ENCODE peak calls at places on chromosomes 2 and 18, in nine cellular contexts. One of them, this sample, is unnamed.
A peak's percentile ranks its signal among the peaks of the same experiment; 100 is the strongest.

GRCh38 chr18:57440331-57441101 is 5.3 kb downstream of the ONECUT2 start:
- DNase-seq in endothelial cell: peak; percentile 41
- DNase-seq in cardiac muscle cell: no peak
- DNase-seq in heart left ventricle: no peak
- DNase-seq in omental fat pad: no peak
- DNase-seq in prostate gland: no peak
- DNase-seq in brain microvascular endothelial cell: no peak
- DNase-seq in heart right ventricle: no peak
- DNase-seq in cardiac fibroblast: no peak
- DNase-seq in this sample: peak; percentile 66

GRCh38 chr2:85435220-85435958 is 16.9 kb downstream of the SH2D6 start:
- DNase-seq in endothelial cell: no peak
- DNase-seq in cardiac muscle cell: no peak
- DNase-seq in heart left ventricle: no peak
- DNase-seq in omental fat pad: no peak
- DNase-seq in prostate gland: no peak
- DNase-seq in brain microvascular endothelial cell: no peak
- DNase-seq in heart right ventricle: no peak
- DNase-seq in cardiac fibroblast: no peak
- DNase-seq in this sample: no peak

GRCh38 chr2:18752022-18752493 is 162.7 kb upstream of the NT5C1B start:
- DNase-seq in endothelial cell: no peak
- DNase-seq in cardiac muscle cell: no peak
- DNase-seq in heart left ventricle: no peak
- DNase-seq in omental fat pad: no peak
- DNase-seq in prostate gland: no peak
- DNase-seq in brain microvascular endothelial cell: no peak
- DNase-seq in heart right ventricle: no peak
- DNase-seq in cardiac fibroblast: peak; percentile 47
- DNase-seq in this sample: no peak

GRCh38 chr2:165122521-165122920 is 81.3 kb downstream of the SCN3A start:
- DNase-seq in endothelial cell: no peak
- DNase-seq in cardiac muscle cell: no peak
- DNase-seq in heart left ventricle: no peak
- DNase-seq in omental fat pad: no peak
- DNase-seq in prostate gland: no peak
- DNase-seq in brain microvascular endothelial cell: no peak
- DNase-seq in heart right ventricle: no peak
- DNase-seq in cardiac fibroblast: no peak
- DNase-seq in this sample: no peak

GRCh38 chr2:98870516-98871158 is 65.4 kb downstream of the CRACDL start:
- DNase-seq in endothelial cell: no peak
- DNase-seq in cardiac muscle cell: no peak
- DNase-seq in heart left ventricle: no peak
- DNase-seq in omental fat pad: no peak
- DNase-seq in prostate gland: no peak
- DNase-seq in brain microvascular endothelial cell: no peak
- DNase-seq in heart right ventricle: no peak
- DNase-seq in cardiac fibroblast: no peak
- DNase-seq in this sample: no peak

GRCh38 chr18:79373736-79374135 is 22.0 kb upstream of the NFATC1 start:
- DNase-seq in endothelial cell: no peak
- DNase-seq in cardiac muscle cell: no peak
- DNase-seq in heart left ventricle: no peak
- DNase-seq in omental fat pad: no peak
- DNase-seq in prostate gland: no peak
- DNase-seq in brain microvascular endothelial cell: no peak
- DNase-seq in heart right ventricle: no peak
- DNase-seq in cardiac fibroblast: no peak
- DNase-seq in this sample: no peak

GRCh38 chr2:16671760-16672159 is 6.1 kb upstream of the CYRIA start:
- DNase-seq in endothelial cell: no peak
- DNase-seq in cardiac muscle cell: no peak
- DNase-seq in heart left ventricle: no peak
- DNase-seq in omental fat pad: no peak
- DNase-seq in prostate gland: no peak
- DNase-seq in brain microvascular endothelial cell: peak; percentile 33
- DNase-seq in heart right ventricle: no peak
- DNase-seq in cardiac fibroblast: peak; percentile 61
- DNase-seq in this sample: peak; percentile 45

GRCh38 chr2:128347701-128348504 is 29.2 kb upstream of the HS6ST1 start:
- DNase-seq in endothelial cell: no peak
- DNase-seq in cardiac muscle cell: no peak
- DNase-seq in heart left ventricle: peak; percentile 73
- DNase-seq in omental fat pad: no peak
- DNase-seq in prostate gland: peak; percentile 75
- DNase-seq in brain microvascular endothelial cell: no peak
- DNase-seq in heart right ventricle: peak; percentile 77
- DNase-seq in cardiac fibroblast: peak; percentile 49
- DNase-seq in this sample: no peak

GRCh38 chr2:142082363-142082762 is 48.5 kb downstream of the LRP1B start:
- DNase-seq in endothelial cell: no peak
- DNase-seq in cardiac muscle cell: no peak
- DNase-seq in heart left ventricle: no peak
- DNase-seq in omental fat pad: no peak
- DNase-seq in prostate gland: no peak
- DNase-seq in brain microvascular endothelial cell: no peak
- DNase-seq in heart right ventricle: no peak
- DNase-seq in cardiac fibroblast: no peak
- DNase-seq in this sample: no peak

GRCh38 chr2:51219468-51219867 is 187.5 kb upstream of the NRXN1 start:
- DNase-seq in endothelial cell: no peak
- DNase-seq in cardiac muscle cell: no peak
- DNase-seq in heart left ventricle: no peak
- DNase-seq in omental fat pad: no peak
- DNase-seq in prostate gland: no peak
- DNase-seq in brain microvascular endothelial cell: peak; percentile 81
- DNase-seq in heart right ventricle: no peak
- DNase-seq in cardiac fibroblast: peak; percentile 76
- DNase-seq in this sample: no peak

GRCh38 chr18:79396431-79397287 is 929 bp downstream of the NFATC1 start:
- DNase-seq in endothelial cell: peak; percentile 57
- DNase-seq in cardiac muscle cell: peak; percentile 71
- DNase-seq in heart left ventricle: peak; percentile 76
- DNase-seq in omental fat pad: no peak
- DNase-seq in prostate gland: peak; percentile 58
- DNase-seq in brain microvascular endothelial cell: no peak
- DNase-seq in heart right ventricle: peak; percentile 74
- DNase-seq in cardiac fibroblast: peak; percentile 52
- DNase-seq in this sample: peak; percentile 50

GRCh38 chr2:192159215-192159614 is 35.5 kb downstream of the TMEFF2 start:
- DNase-seq in endothelial cell: no peak
- DNase-seq in cardiac muscle cell: no peak
- DNase-seq in heart left ventricle: no peak
- DNase-seq in omental fat pad: no peak
- DNase-seq in prostate gland: no peak
- DNase-seq in brain microvascular endothelial cell: no peak
- DNase-seq in heart right ventricle: no peak
- DNase-seq in cardiac fibroblast: peak; percentile 9
- DNase-seq in this sample: no peak

GRCh38 chr2:222752731-222753130 is 81.3 kb downstream of the MOGAT1 start:
- DNase-seq in endothelial cell: no peak
- DNase-seq in cardiac muscle cell: peak; percentile 24
- DNase-seq in heart left ventricle: no peak
- DNase-seq in omental fat pad: no peak
- DNase-seq in prostate gland: no peak
- DNase-seq in brain microvascular endothelial cell: no peak
- DNase-seq in heart right ventricle: no peak
- DNase-seq in cardiac fibroblast: no peak
- DNase-seq in this sample: no peak

GRCh38 chr2:241950878-241951331 is 81.4 kb downstream of the RTP5 start:
- DNase-seq in endothelial cell: peak; percentile 85
- DNase-seq in cardiac muscle cell: peak; percentile 85
- DNase-seq in heart left ventricle: peak; percentile 66
- DNase-seq in omental fat pad: peak; percentile 63
- DNase-seq in prostate gland: peak; percentile 63
- DNase-seq in brain microvascular endothelial cell: peak; percentile 65
- DNase-seq in heart right ventricle: peak; percentile 76
- DNase-seq in cardiac fibroblast: peak; percentile 71
- DNase-seq in this sample: peak; percentile 83

GRCh38 chr2:3169106-3169870 is 208.3 kb downstream of the EIPR1 start:
- DNase-seq in endothelial cell: no peak
- DNase-seq in cardiac muscle cell: no peak
- DNase-seq in heart left ventricle: no peak
- DNase-seq in omental fat pad: no peak
- DNase-seq in prostate gland: no peak
- DNase-seq in brain microvascular endothelial cell: peak; percentile 51
- DNase-seq in heart right ventricle: no peak
- DNase-seq in cardiac fibroblast: peak; percentile 65
- DNase-seq in this sample: no peak
- TF ChIP-seq CTCF in endothelial cell: no peak
- TF ChIP-seq CTCF in cardiac muscle cell: no peak
- TF ChIP-seq CTCF in heart left ventricle: no peak
- TF ChIP-seq CTCF in omental fat pad: no peak
- TF ChIP-seq CTCF in prostate gland: no peak
- TF ChIP-seq CTCF in brain microvascular endothelial cell: no peak
- TF ChIP-seq CTCF in heart right ventricle: no peak
- TF ChIP-seq CTCF in cardiac fibroblast: no peak
- TF ChIP-seq CTCF in this sample: no peak

DNA sequence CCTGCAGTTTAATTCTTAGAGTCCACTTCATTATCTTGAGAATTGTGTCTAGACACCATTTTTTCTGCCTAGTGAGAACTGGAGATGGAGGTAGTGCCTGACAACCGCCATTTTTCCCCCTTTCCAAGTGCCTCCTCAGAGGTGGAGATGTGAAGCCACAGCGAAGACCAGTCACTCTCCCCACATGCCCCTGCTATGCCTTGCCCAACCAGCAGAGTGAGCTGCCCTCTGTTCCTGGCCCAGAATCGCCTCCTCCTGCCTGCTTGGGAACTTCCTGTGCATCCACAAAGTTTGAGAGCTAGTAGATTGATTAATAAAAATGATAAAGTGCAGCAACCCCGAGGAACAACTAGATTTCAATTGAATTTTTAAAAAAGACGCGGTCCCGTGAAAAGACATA is 123.3 kb downstream of the CLIP4 start:
- DNase-seq in endothelial cell: peak; percentile 63
- DNase-seq in cardiac muscle cell: peak; percentile 39
- DNase-seq in heart left ventricle: no peak
- DNase-seq in omental fat pad: no peak
- DNase-seq in prostate gland: no peak
- DNase-seq in brain microvascular endothelial cell: peak; percentile 34
- DNase-seq in heart right ventricle: no peak
- DNase-seq in cardiac fibroblast: peak; percentile 55
- DNase-seq in this sample: peak; percentile 69
- TF ChIP-seq CTCF in endothelial cell: peak; percentile 70
- TF ChIP-seq CTCF in cardiac muscle cell: peak; percentile 69
- TF ChIP-seq CTCF in heart left ventricle: peak; percentile 33
- TF ChIP-seq CTCF in omental fat pad: no peak
- TF ChIP-seq CTCF in prostate gland: peak; percentile 29
- TF ChIP-seq CTCF in brain microvascular endothelial cell: peak; percentile 82
- TF ChIP-seq CTCF in heart right ventricle: peak; percentile 40
- TF ChIP-seq CTCF in cardiac fibroblast: peak; percentile 97
- TF ChIP-seq CTCF in this sample: peak; percentile 63

DNA sequence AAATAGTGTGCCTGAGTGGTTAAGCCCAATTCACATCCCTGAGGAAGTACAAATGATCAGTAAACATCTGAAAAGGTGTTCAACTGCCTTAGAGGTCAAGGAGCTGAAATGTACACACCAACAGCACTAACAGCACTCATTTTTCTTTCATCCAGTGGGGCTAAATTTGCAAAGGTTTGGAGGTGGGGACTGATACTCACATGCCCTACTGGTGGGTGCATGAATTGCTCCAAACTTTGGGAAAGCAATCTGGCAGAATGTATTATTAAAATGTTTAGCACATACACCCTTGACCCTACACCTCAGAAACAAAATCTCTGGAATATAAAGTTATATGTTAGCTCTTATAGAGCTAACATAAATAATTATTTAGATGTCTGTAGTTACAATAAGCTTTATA is 19.0 kb upstream of the FAM178B start:
- DNase-seq in endothelial cell: peak; percentile 15
- DNase-seq in cardiac muscle cell: no peak
- DNase-seq in heart left ventricle: no peak
- DNase-seq in omental fat pad: no peak
- DNase-seq in prostate gland: no peak
- DNase-seq in brain microvascular endothelial cell: no peak
- DNase-seq in heart right ventricle: no peak
- DNase-seq in cardiac fibroblast: no peak
- DNase-seq in this sample: peak; percentile 20
- TF ChIP-seq CTCF in endothelial cell: peak; percentile 73
- TF ChIP-seq CTCF in cardiac muscle cell: peak; percentile 48
- TF ChIP-seq CTCF in heart left ventricle: no peak
- TF ChIP-seq CTCF in omental fat pad: no peak
- TF ChIP-seq CTCF in prostate gland: no peak
- TF ChIP-seq CTCF in brain microvascular endothelial cell: peak; percentile 60
- TF ChIP-seq CTCF in heart right ventricle: no peak
- TF ChIP-seq CTCF in cardiac fibroblast: peak; percentile 47
- TF ChIP-seq CTCF in this sample: peak; percentile 26

DNA sequence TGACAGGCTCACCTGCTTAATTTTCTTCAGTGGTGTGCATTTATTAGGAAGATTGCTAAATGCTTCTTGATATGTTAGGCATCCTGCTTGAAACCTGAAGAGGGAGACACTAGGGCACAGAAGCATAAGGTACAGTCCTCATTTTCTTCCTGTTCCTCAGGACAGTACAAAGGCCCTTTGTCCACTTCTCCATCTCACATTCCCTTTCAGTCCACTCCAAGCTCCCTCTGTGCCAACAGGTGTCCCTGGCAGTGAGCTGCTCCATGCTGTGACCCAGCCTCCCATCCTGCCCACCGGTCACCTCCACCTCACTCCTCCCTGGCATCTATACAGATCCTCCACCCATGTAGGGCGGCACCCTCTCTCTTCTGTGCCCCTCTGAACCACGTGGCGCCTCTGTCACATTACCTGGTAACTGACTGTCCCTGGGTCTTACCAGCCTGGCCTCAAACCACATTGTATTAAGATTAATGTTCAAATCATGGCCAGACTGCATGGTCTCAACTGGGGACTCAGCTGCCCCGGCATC is 162.8 kb downstream of the VAPA start:
- DNase-seq in endothelial cell: no peak
- DNase-seq in cardiac muscle cell: no peak
- DNase-seq in heart left ventricle: no peak
- DNase-seq in omental fat pad: no peak
- DNase-seq in prostate gland: no peak
- DNase-seq in brain microvascular endothelial cell: no peak
- DNase-seq in heart right ventricle: no peak
- DNase-seq in cardiac fibroblast: no peak
- DNase-seq in this sample: peak; percentile 39
- TF ChIP-seq CTCF in endothelial cell: no peak
- TF ChIP-seq CTCF in cardiac muscle cell: no peak
- TF ChIP-seq CTCF in heart left ventricle: no peak
- TF ChIP-seq CTCF in omental fat pad: no peak
- TF ChIP-seq CTCF in prostate gland: no peak
- TF ChIP-seq CTCF in brain microvascular endothelial cell: peak; percentile 10
- TF ChIP-seq CTCF in heart right ventricle: no peak
- TF ChIP-seq CTCF in cardiac fibroblast: no peak
- TF ChIP-seq CTCF in this sample: no peak

DNA sequence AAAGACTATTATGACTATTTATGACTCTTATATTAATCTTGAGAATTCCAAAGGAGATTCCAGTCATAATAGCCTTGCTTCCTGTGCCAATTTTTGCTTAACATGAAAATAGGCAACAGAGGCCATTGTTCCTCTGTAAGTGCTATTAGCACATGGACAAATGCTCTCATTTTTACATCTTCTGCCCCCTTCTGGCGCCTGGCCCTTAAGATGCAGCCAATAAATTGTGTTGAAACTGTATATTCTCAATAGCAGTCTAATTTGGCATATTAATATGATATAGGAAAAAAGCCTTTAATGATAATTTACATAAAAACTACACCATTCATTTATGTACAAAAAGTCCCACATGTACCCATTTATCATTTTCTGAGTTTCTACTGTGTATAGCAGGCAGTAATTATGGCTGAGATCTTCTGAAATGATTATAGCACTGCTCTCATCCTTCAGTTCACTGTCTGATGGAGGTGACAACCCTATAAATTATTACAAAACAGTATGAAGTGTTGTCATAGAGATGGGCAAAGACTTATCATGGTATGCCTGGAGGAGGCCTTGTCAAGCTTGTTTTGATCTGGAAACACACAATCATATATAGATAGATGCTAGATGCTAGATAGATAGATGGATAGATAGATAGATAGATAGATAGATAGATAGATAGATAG is 613.3 kb downstream of the TSN start:
- DNase-seq in endothelial cell: no peak
- DNase-seq in cardiac muscle cell: no peak
- DNase-seq in heart left ventricle: no peak
- DNase-seq in omental fat pad: no peak
- DNase-seq in prostate gland: no peak
- DNase-seq in brain microvascular endothelial cell: no peak
- DNase-seq in heart right ventricle: no peak
- DNase-seq in cardiac fibroblast: peak; percentile 50
- DNase-seq in this sample: peak; percentile 24
- TF ChIP-seq CTCF in endothelial cell: no peak
- TF ChIP-seq CTCF in cardiac muscle cell: peak; percentile 14
- TF ChIP-seq CTCF in heart left ventricle: no peak
- TF ChIP-seq CTCF in omental fat pad: no peak
- TF ChIP-seq CTCF in prostate gland: no peak
- TF ChIP-seq CTCF in brain microvascular endothelial cell: peak; percentile 26
- TF ChIP-seq CTCF in heart right ventricle: no peak
- TF ChIP-seq CTCF in cardiac fibroblast: peak; percentile 15
- TF ChIP-seq CTCF in this sample: no peak

This sample was measured in Calu3.